ENCODE peak calls at places on chromosomes 2 and 18, in seven cellular contexts. D is type B pancreatic cell; Z is stimulated activated CD8-positive, alpha-beta memory T cell treated with anti-CD3 and anti-CD28 coated beads, Interleukin-15, amount 100 ng/mL, for 4 hours; H is stomach; F is HEK293T; C is lower lobe of right lung; E is kidney epithelial cell. S is an unnamed sample.
A peak's percentile ranks its signal among the peaks of the same experiment; 100 is the strongest.

GRCh38 chr2:178157574-178157973 is 36.7 kb upstream of the OSBPL6 start:
- DNase-seq in D (no peak), Z (no peak), H (no peak), F (no peak), C (no peak), E (peak; percentile 10), S (no peak)

GRCh38 chr2:133400411-133400810 is 167.9 kb downstream of the NCKAP5 start:
- DNase-seq in D (no peak), Z (no peak), H (no peak), F (no peak), C (no peak), E (no peak), S (no peak)

GRCh38 chr18:8260319-8260718 is 348.9 kb upstream of the RAB12 start:
- DNase-seq in D (no peak), Z (no peak), H (no peak), F (no peak), C (no peak), E (peak; percentile 16), S (peak; percentile 15)

GRCh38 chr18:80109676-80110078 is 615 bp downstream of the ADNP2 start:
- DNase-seq in D (no peak), Z (no peak), H (peak; percentile 30), F (no peak), C (peak; percentile 60), E (no peak), S (no peak)

GRCh38 chr2:98253461-98254073 is 92.7 kb upstream of the CNGA3 start:
- DNase-seq in D (no peak), Z (no peak), H (no peak), F (no peak), C (no peak), E (no peak), S (peak; percentile 4)

GRCh38 chr2:162636206-162636728 is 202.3 kb downstream of the KCNH7 start:
- DNase-seq in D (no peak), Z (no peak), H (no peak), F (no peak), C (no peak), E (no peak), S (no peak)

GRCh38 chr2:46945671-46946070 is 30.1 kb upstream of the MCFD2 start:
- DNase-seq in D (no peak), Z (no peak), H (no peak), F (no peak), C (no peak), E (no peak), S (no peak)

GRCh38 chr2:86069091-86069685 is 36.5 kb downstream of the POLR1A start:
- DNase-seq in D (no peak), Z (no peak), H (no peak), F (no peak), C (no peak), E (no peak), S (no peak)

GRCh38 chr2:43136862-43137261 is 89.5 kb downstream of the ZFP36L2 start:
- DNase-seq in D (no peak), Z (peak; percentile 79), H (no peak), F (no peak), C (no peak), E (no peak), S (no peak)

GRCh38 chr2:4047961-4048891 is 344.9 kb downstream of the DCDC2C start:
- DNase-seq in D (no peak), Z (no peak), H (no peak), F (no peak), C (no peak), E (peak; percentile 1), S (peak; percentile 80)

GRCh38 chr2:100561191-100561590 is 1.6 kb upstream of the PDCL3 start:
- DNase-seq in D (no peak), Z (no peak), H (no peak), F (no peak), C (no peak), E (no peak), S (no peak)